ENCODE peak calls at places on chromosomes 7 and 10, in five cellular contexts. C is HCT116; P is CD4-positive, alpha-beta T cell; H is PC-3; V is Panc1. Z is an unnamed sample.

GRCh38 chr7:51000956-51001355 is 218.3 kb upstream of the GRB10 start:
- ATAC-seq in V (peak), C (peak), H (no peak), P (no peak), Z (no peak)

GRCh38 chr7:22380333-22380732 is 23.4 kb upstream of the RAPGEF5 start:
- ATAC-seq in H (no peak), V (no peak), C (no peak), P (no peak), Z (no peak)

GRCh38 chr7:84916161-84916560 is 270.7 kb downstream of the SEMA3D start:
- ATAC-seq in C (no peak), H (no peak), P (no peak), V (no peak), Z (no peak)

GRCh38 chr10:67156239-67156638 is 230.4 kb downstream of the LRRTM3 start:
- ATAC-seq in C (no peak), H (no peak), V (no peak), P (no peak), Z (no peak)

GRCh38 chr7:47954231-47954911 is 6.1 kb upstream of the PKD1L1 start:
- ATAC-seq in C (no peak), V (peak), H (no peak), P (no peak), Z (no peak)

GRCh38 chr7:158494643-158495042 is 93.0 kb downstream of the PTPRN2 start:
- ATAC-seq in V (no peak), C (no peak), P (no peak), H (no peak), Z (no peak)

GRCh38 chr7:12256025-12256570 is 45.0 kb downstream of the TMEM106B start:
- ATAC-seq in C (no peak), V (peak), H (peak), P (no peak), Z (no peak)

GRCh38 chr10:17838080-17838634 is 29.0 kb downstream of the MRC1 start:
- ATAC-seq in V (no peak), P (no peak), H (no peak), C (no peak), Z (no peak)

GRCh38 chr7:100220833-100221718 is 1.3 kb downstream of the PVRIG start:
- ATAC-seq in P (peak), C (no peak), V (no peak), H (no peak), Z (peak)

GRCh38 chr10:64209574-64209973 is 688.4 kb downstream of the REEP3 start:
- ATAC-seq in H (peak), V (no peak), P (no peak), C (peak), Z (no peak)

GRCh38 chr10:123997486-123998196 is 95.8 kb downstream of the CHST15 start:
- ATAC-seq in C (no peak), H (peak), V (no peak), P (no peak), Z (no peak)

GRCh38 chr10:29646960-29647431 is 12.2 kb upstream of the SVIL start:
- ATAC-seq in V (no peak), H (no peak), P (peak), C (peak), Z (peak)

GRCh38 chr7:132560825-132561529 is 15.3 kb downstream of the PLXNA4 start:
- ATAC-seq in V (no peak), P (no peak), C (no peak), H (no peak), Z (no peak)

GRCh38 chr7:108503112-108504026 is 22.6 kb downstream of the PNPLA8 start:
- ATAC-seq in C (no peak), V (no peak), H (no peak), P (no peak), Z (peak)

GRCh38 chr10:70918851-70919530 is 30.6 kb upstream of the PCBD1 start:
- ATAC-seq in H (no peak), P (no peak), V (peak), C (no peak), Z (no peak)